ENCODE peak calls at places on chromosomes 2 and 18, in ten cellular contexts. One of them, this sample, is unnamed.

GRCh38 chr2:241808701-241809382 is at the start of gene NEU4:
- DNase-seq in brain microvascular endothelial cell: no peak
- DNase-seq in cardiac fibroblast: no peak
- DNase-seq in CD8-positive, alpha-beta T cell: no peak
- DNase-seq in GM10248: no peak
- DNase-seq in retinal pigment epithelial cell: no peak
- DNase-seq in suprapubic skin: peak; percentile 51
- DNase-seq in PC-9: no peak
- DNase-seq in kidney: peak; percentile 67
- DNase-seq in activated CD8-positive, alpha-beta T cell treated with anti-CD3 and anti-CD28 coated beads for 36 hours: no peak
- DNase-seq in this sample: no peak

GRCh38 chr18:7684357-7684756 is 117.2 kb downstream of the PTPRM start:
- DNase-seq in GM10248: no peak
- DNase-seq in retinal pigment epithelial cell: no peak
- DNase-seq in CD8-positive, alpha-beta T cell: no peak
- DNase-seq in PC-9: no peak
- DNase-seq in cardiac fibroblast: no peak
- DNase-seq in suprapubic skin: no peak
- DNase-seq in brain microvascular endothelial cell: no peak
- DNase-seq in activated CD8-positive, alpha-beta T cell treated with anti-CD3 and anti-CD28 coated beads for 36 hours: no peak
- DNase-seq in kidney: no peak
- DNase-seq in this sample: no peak

GRCh38 chr2:26335231-26335630 is 10.7 kb upstream of the SELENOI start:
- DNase-seq in PC-9: no peak
- DNase-seq in GM10248: no peak
- DNase-seq in cardiac fibroblast: peak; percentile 38
- DNase-seq in kidney: no peak
- DNase-seq in activated CD8-positive, alpha-beta T cell treated with anti-CD3 and anti-CD28 coated beads for 36 hours: no peak
- DNase-seq in CD8-positive, alpha-beta T cell: no peak
- DNase-seq in suprapubic skin: no peak
- DNase-seq in brain microvascular endothelial cell: no peak
- DNase-seq in retinal pigment epithelial cell: no peak
- DNase-seq in this sample: no peak

GRCh38 chr2:28624798-28625701 is 126.6 kb upstream of the PPP1CB start:
- DNase-seq in GM10248: peak; percentile 66
- DNase-seq in activated CD8-positive, alpha-beta T cell treated with anti-CD3 and anti-CD28 coated beads for 36 hours: peak; percentile 88
- DNase-seq in suprapubic skin: no peak
- DNase-seq in retinal pigment epithelial cell: no peak
- DNase-seq in CD8-positive, alpha-beta T cell: peak; percentile 30
- DNase-seq in brain microvascular endothelial cell: no peak
- DNase-seq in PC-9: peak; percentile 68
- DNase-seq in cardiac fibroblast: peak; percentile 84
- DNase-seq in kidney: peak; percentile 94
- DNase-seq in this sample: no peak

GRCh38 chr2:15539999-15540398 is 21.1 kb downstream of the NBAS start:
- DNase-seq in kidney: no peak
- DNase-seq in suprapubic skin: no peak
- DNase-seq in brain microvascular endothelial cell: no peak
- DNase-seq in activated CD8-positive, alpha-beta T cell treated with anti-CD3 and anti-CD28 coated beads for 36 hours: no peak
- DNase-seq in PC-9: no peak
- DNase-seq in cardiac fibroblast: no peak
- DNase-seq in CD8-positive, alpha-beta T cell: no peak
- DNase-seq in GM10248: peak; percentile 37
- DNase-seq in retinal pigment epithelial cell: no peak
- DNase-seq in this sample: no peak

GRCh38 chr2:155913356-155913755 is 419.2 kb downstream of the NR4A2 start:
- DNase-seq in suprapubic skin: no peak
- DNase-seq in retinal pigment epithelial cell: no peak
- DNase-seq in CD8-positive, alpha-beta T cell: no peak
- DNase-seq in kidney: no peak
- DNase-seq in GM10248: no peak
- DNase-seq in brain microvascular endothelial cell: no peak
- DNase-seq in activated CD8-positive, alpha-beta T cell treated with anti-CD3 and anti-CD28 coated beads for 36 hours: no peak
- DNase-seq in PC-9: no peak
- DNase-seq in cardiac fibroblast: no peak
- DNase-seq in this sample: no peak

GRCh38 chr2:226423498-226423960 is 376.1 kb downstream of the IRS1 start:
- DNase-seq in retinal pigment epithelial cell: no peak
- DNase-seq in brain microvascular endothelial cell: no peak
- DNase-seq in kidney: no peak
- DNase-seq in cardiac fibroblast: peak; percentile 17
- DNase-seq in PC-9: peak; percentile 41
- DNase-seq in suprapubic skin: no peak
- DNase-seq in activated CD8-positive, alpha-beta T cell treated with anti-CD3 and anti-CD28 coated beads for 36 hours: peak; percentile 63
- DNase-seq in GM10248: peak; percentile 4
- DNase-seq in CD8-positive, alpha-beta T cell: peak; percentile 5
- DNase-seq in this sample: no peak

GRCh38 chr2:233059797-233060499 is at the start of gene INPP5D:
- DNase-seq in activated CD8-positive, alpha-beta T cell treated with anti-CD3 and anti-CD28 coated beads for 36 hours: peak; percentile 83
- DNase-seq in cardiac fibroblast: no peak
- DNase-seq in GM10248: peak; percentile 86
- DNase-seq in suprapubic skin: peak; percentile 58
- DNase-seq in kidney: peak; percentile 84
- DNase-seq in PC-9: no peak
- DNase-seq in retinal pigment epithelial cell: no peak
- DNase-seq in brain microvascular endothelial cell: no peak
- DNase-seq in CD8-positive, alpha-beta T cell: peak; percentile 65
- DNase-seq in this sample: no peak

GRCh38 chr2:126244937-126245336 is 411.0 kb upstream of the GYPC start:
- DNase-seq in kidney: no peak
- DNase-seq in CD8-positive, alpha-beta T cell: no peak
- DNase-seq in retinal pigment epithelial cell: no peak
- DNase-seq in brain microvascular endothelial cell: peak; percentile 47
- DNase-seq in GM10248: peak; percentile 29
- DNase-seq in PC-9: peak; percentile 21
- DNase-seq in activated CD8-positive, alpha-beta T cell treated with anti-CD3 and anti-CD28 coated beads for 36 hours: peak; percentile 77
- DNase-seq in cardiac fibroblast: peak; percentile 37
- DNase-seq in suprapubic skin: no peak
- DNase-seq in this sample: no peak

GRCh38 chr2:175855236-175855635 is 146.8 kb downstream of the LNPK start:
- DNase-seq in suprapubic skin: no peak
- DNase-seq in GM10248: no peak
- DNase-seq in retinal pigment epithelial cell: no peak
- DNase-seq in kidney: no peak
- DNase-seq in cardiac fibroblast: no peak
- DNase-seq in brain microvascular endothelial cell: no peak
- DNase-seq in activated CD8-positive, alpha-beta T cell treated with anti-CD3 and anti-CD28 coated beads for 36 hours: no peak
- DNase-seq in PC-9: no peak
- DNase-seq in CD8-positive, alpha-beta T cell: no peak
- DNase-seq in this sample: no peak

GRCh38 chr2:28658369-28658768 is 93.3 kb upstream of the PPP1CB start:
- DNase-seq in kidney: no peak
- DNase-seq in PC-9: no peak
- DNase-seq in retinal pigment epithelial cell: no peak
- DNase-seq in cardiac fibroblast: peak; percentile 75
- DNase-seq in activated CD8-positive, alpha-beta T cell treated with anti-CD3 and anti-CD28 coated beads for 36 hours: no peak
- DNase-seq in CD8-positive, alpha-beta T cell: no peak
- DNase-seq in GM10248: no peak
- DNase-seq in brain microvascular endothelial cell: peak; percentile 44
- DNase-seq in suprapubic skin: no peak
- DNase-seq in this sample: no peak

GRCh38 chr2:168662651-168663208 is 139.7 kb upstream of the NOSTRIN start:
- DNase-seq in kidney: no peak
- DNase-seq in GM10248: no peak
- DNase-seq in retinal pigment epithelial cell: no peak
- DNase-seq in CD8-positive, alpha-beta T cell: no peak
- DNase-seq in PC-9: no peak
- DNase-seq in activated CD8-positive, alpha-beta T cell treated with anti-CD3 and anti-CD28 coated beads for 36 hours: no peak
- DNase-seq in cardiac fibroblast: no peak
- DNase-seq in suprapubic skin: no peak
- DNase-seq in brain microvascular endothelial cell: no peak
- DNase-seq in this sample: no peak

GRCh38 chr2:221478106-221478863 is 93.8 kb downstream of the EPHA4 start:
- DNase-seq in suprapubic skin: no peak
- DNase-seq in brain microvascular endothelial cell: no peak
- DNase-seq in GM10248: no peak
- DNase-seq in activated CD8-positive, alpha-beta T cell treated with anti-CD3 and anti-CD28 coated beads for 36 hours: no peak
- DNase-seq in cardiac fibroblast: no peak
- DNase-seq in CD8-positive, alpha-beta T cell: no peak
- DNase-seq in retinal pigment epithelial cell: no peak
- DNase-seq in PC-9: peak; percentile 48
- DNase-seq in kidney: no peak
- DNase-seq in this sample: no peak

GRCh38 chr18:68391801-68392200 is 323.1 kb downstream of the TMX3 start:
- DNase-seq in kidney: no peak
- DNase-seq in cardiac fibroblast: no peak
- DNase-seq in brain microvascular endothelial cell: no peak
- DNase-seq in retinal pigment epithelial cell: no peak
- DNase-seq in CD8-positive, alpha-beta T cell: no peak
- DNase-seq in GM10248: no peak
- DNase-seq in suprapubic skin: no peak
- DNase-seq in activated CD8-positive, alpha-beta T cell treated with anti-CD3 and anti-CD28 coated beads for 36 hours: no peak
- DNase-seq in PC-9: no peak
- DNase-seq in this sample: no peak

GRCh38 chr2:138244400-138245001 is 257.1 kb upstream of the SPOPL start:
- DNase-seq in CD8-positive, alpha-beta T cell: no peak
- DNase-seq in kidney: no peak
- DNase-seq in brain microvascular endothelial cell: peak; percentile 27
- DNase-seq in PC-9: no peak
- DNase-seq in suprapubic skin: no peak
- DNase-seq in GM10248: no peak
- DNase-seq in retinal pigment epithelial cell: peak; percentile 48
- DNase-seq in cardiac fibroblast: peak; percentile 26
- DNase-seq in activated CD8-positive, alpha-beta T cell treated with anti-CD3 and anti-CD28 coated beads for 36 hours: no peak
- DNase-seq in this sample: no peak

GRCh38 chr2:57979158-57979557 is 67.4 kb upstream of the VRK2 start:
- DNase-seq in GM10248: no peak
- DNase-seq in kidney: no peak
- DNase-seq in retinal pigment epithelial cell: no peak
- DNase-seq in CD8-positive, alpha-beta T cell: no peak
- DNase-seq in brain microvascular endothelial cell: no peak
- DNase-seq in activated CD8-positive, alpha-beta T cell treated with anti-CD3 and anti-CD28 coated beads for 36 hours: no peak
- DNase-seq in cardiac fibroblast: no peak
- DNase-seq in PC-9: no peak
- DNase-seq in suprapubic skin: no peak
- DNase-seq in this sample: no peak

GRCh38 chr2:201909961-201910361 is 103.6 kb downstream of the CDK15 start:
- DNase-seq in activated CD8-positive, alpha-beta T cell treated with anti-CD3 and anti-CD28 coated beads for 36 hours: peak; percentile 23
- DNase-seq in retinal pigment epithelial cell: no peak
- DNase-seq in brain microvascular endothelial cell: peak; percentile 57
- DNase-seq in kidney: no peak
- DNase-seq in CD8-positive, alpha-beta T cell: no peak
- DNase-seq in GM10248: peak; percentile 44
- DNase-seq in suprapubic skin: no peak
- DNase-seq in PC-9: no peak
- DNase-seq in cardiac fibroblast: peak; percentile 40
- DNase-seq in this sample: no peak

GRCh38 chr2:16142383-16143361 is 202.3 kb downstream of the MYCN start:
- DNase-seq in cardiac fibroblast: no peak
- DNase-seq in brain microvascular endothelial cell: no peak
- DNase-seq in retinal pigment epithelial cell: no peak
- DNase-seq in kidney: no peak
- DNase-seq in CD8-positive, alpha-beta T cell: no peak
- DNase-seq in PC-9: no peak
- DNase-seq in GM10248: no peak
- DNase-seq in activated CD8-positive, alpha-beta T cell treated with anti-CD3 and anti-CD28 coated beads for 36 hours: no peak
- DNase-seq in suprapubic skin: no peak
- DNase-seq in this sample: peak; percentile 20

GRCh38 chr2:129885735-129886134 is 93.7 kb upstream of the RAB6C start:
- DNase-seq in suprapubic skin: no peak
- DNase-seq in activated CD8-positive, alpha-beta T cell treated with anti-CD3 and anti-CD28 coated beads for 36 hours: peak; percentile 14
- DNase-seq in retinal pigment epithelial cell: no peak
- DNase-seq in kidney: no peak
- DNase-seq in cardiac fibroblast: no peak
- DNase-seq in brain microvascular endothelial cell: no peak
- DNase-seq in PC-9: no peak
- DNase-seq in CD8-positive, alpha-beta T cell: no peak
- DNase-seq in GM10248: no peak
- DNase-seq in this sample: no peak

DNA sequence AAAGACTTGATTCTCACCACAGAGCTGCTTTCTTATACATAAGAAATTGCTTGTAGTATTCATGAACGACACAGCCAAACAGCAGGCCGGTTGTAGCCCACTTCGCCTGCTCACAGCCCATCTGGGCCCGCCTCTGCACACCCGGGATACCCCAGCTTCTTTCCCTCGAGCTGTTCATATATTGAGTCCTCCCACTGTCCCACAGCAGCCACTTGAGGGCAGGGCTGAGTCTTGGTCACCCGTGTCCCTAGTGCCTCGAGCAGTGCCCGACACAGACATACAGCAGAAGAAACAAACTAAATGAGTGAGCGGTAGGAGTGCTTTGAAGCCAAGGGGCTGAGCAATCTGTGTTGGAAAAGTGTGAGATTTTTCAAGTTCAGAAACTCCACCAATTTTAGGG is 251.4 kb downstream of the KLHL29 start:
- DNase-seq in brain microvascular endothelial cell: no peak
- DNase-seq in activated CD8-positive, alpha-beta T cell treated with anti-CD3 and anti-CD28 coated beads for 36 hours: peak; percentile 13
- DNase-seq in kidney: peak; percentile 55
- DNase-seq in cardiac fibroblast: peak; percentile 45
- DNase-seq in suprapubic skin: no peak
- DNase-seq in CD8-positive, alpha-beta T cell: no peak
- DNase-seq in retinal pigment epithelial cell: no peak
- DNase-seq in GM10248: no peak
- DNase-seq in PC-9: no peak
- DNase-seq in this sample: no peak
- TF ChIP-seq CTCF in brain microvascular endothelial cell: peak; percentile 49
- TF ChIP-seq CTCF in activated CD8-positive, alpha-beta T cell treated with anti-CD3 and anti-CD28 coated beads for 36 hours: no peak
- TF ChIP-seq CTCF in kidney: peak; percentile 5
- TF ChIP-seq CTCF in cardiac fibroblast: peak; percentile 40
- TF ChIP-seq CTCF in suprapubic skin: no peak
- TF ChIP-seq CTCF in CD8-positive, alpha-beta T cell: no peak
- TF ChIP-seq CTCF in retinal pigment epithelial cell: peak; percentile 39
- TF ChIP-seq CTCF in GM10248: no peak
- TF ChIP-seq CTCF in PC-9: no peak
- TF ChIP-seq CTCF in this sample: peak; percentile 36

GRCh38 chr2:9961014-9961413 is 9.5 kb downstream of the GRHL1 start:
- DNase-seq in CD8-positive, alpha-beta T cell: no peak
- DNase-seq in kidney: no peak
- DNase-seq in PC-9: no peak
- DNase-seq in retinal pigment epithelial cell: no peak
- DNase-seq in brain microvascular endothelial cell: no peak
- DNase-seq in cardiac fibroblast: no peak
- DNase-seq in GM10248: no peak
- DNase-seq in activated CD8-positive, alpha-beta T cell treated with anti-CD3 and anti-CD28 coated beads for 36 hours: no peak
- DNase-seq in suprapubic skin: no peak
- DNase-seq in this sample: no peak
- TF ChIP-seq CTCF in CD8-positive, alpha-beta T cell: no peak
- TF ChIP-seq CTCF in kidney: no peak
- TF ChIP-seq CTCF in PC-9: no peak
- TF ChIP-seq CTCF in retinal pigment epithelial cell: no peak
- TF ChIP-seq CTCF in brain microvascular endothelial cell: no peak
- TF ChIP-seq CTCF in cardiac fibroblast: no peak
- TF ChIP-seq CTCF in GM10248: no peak
- TF ChIP-seq CTCF in activated CD8-positive, alpha-beta T cell treated with anti-CD3 and anti-CD28 coated beads for 36 hours: no peak
- TF ChIP-seq CTCF in suprapubic skin: no peak
- TF ChIP-seq CTCF in this sample: no peak

GRCh38 chr2:205484717-205485116 is 197.6 kb upstream of the NRP2 start:
- DNase-seq in brain microvascular endothelial cell: no peak
- DNase-seq in PC-9: no peak
- DNase-seq in suprapubic skin: no peak
- DNase-seq in activated CD8-positive, alpha-beta T cell treated with anti-CD3 and anti-CD28 coated beads for 36 hours: no peak
- DNase-seq in GM10248: no peak
- DNase-seq in kidney: no peak
- DNase-seq in CD8-positive, alpha-beta T cell: no peak
- DNase-seq in retinal pigment epithelial cell: no peak
- DNase-seq in cardiac fibroblast: no peak
- DNase-seq in this sample: no peak
- TF ChIP-seq CTCF in brain microvascular endothelial cell: no peak
- TF ChIP-seq CTCF in PC-9: no peak
- TF ChIP-seq CTCF in suprapubic skin: no peak
- TF ChIP-seq CTCF in activated CD8-positive, alpha-beta T cell treated with anti-CD3 and anti-CD28 coated beads for 36 hours: no peak
- TF ChIP-seq CTCF in GM10248: no peak
- TF ChIP-seq CTCF in kidney: no peak
- TF ChIP-seq CTCF in CD8-positive, alpha-beta T cell: no peak
- TF ChIP-seq CTCF in retinal pigment epithelial cell: no peak
- TF ChIP-seq CTCF in cardiac fibroblast: no peak
- TF ChIP-seq CTCF in this sample: no peak

GRCh38 chr2:102251042-102251848 is 60.1 kb upstream of the IL1RL1 start:
- DNase-seq in GM10248: peak; percentile 72
- DNase-seq in retinal pigment epithelial cell: no peak
- DNase-seq in PC-9: peak; percentile 69
- DNase-seq in suprapubic skin: peak; percentile 80
- DNase-seq in cardiac fibroblast: peak; percentile 53
- DNase-seq in brain microvascular endothelial cell: no peak
- DNase-seq in activated CD8-positive, alpha-beta T cell treated with anti-CD3 and anti-CD28 coated beads for 36 hours: peak; percentile 75
- DNase-seq in kidney: peak; percentile 86
- DNase-seq in CD8-positive, alpha-beta T cell: peak; percentile 46
- DNase-seq in this sample: no peak
- TF ChIP-seq CTCF in GM10248: peak; percentile 75
- TF ChIP-seq CTCF in retinal pigment epithelial cell: peak; percentile 75
- TF ChIP-seq CTCF in PC-9: peak; percentile 48
- TF ChIP-seq CTCF in suprapubic skin: peak; percentile 26
- TF ChIP-seq CTCF in cardiac fibroblast: peak; percentile 62
- TF ChIP-seq CTCF in brain microvascular endothelial cell: peak; percentile 84
- TF ChIP-seq CTCF in activated CD8-positive, alpha-beta T cell treated with anti-CD3 and anti-CD28 coated beads for 36 hours: peak; percentile 86
- TF ChIP-seq CTCF in kidney: peak; percentile 44
- TF ChIP-seq CTCF in CD8-positive, alpha-beta T cell: peak; percentile 87
- TF ChIP-seq CTCF in this sample: peak; percentile 81